ENCODE peak calls at places on chromosomes 13 and 19, in eight cellular contexts. One of them, this sample, is unnamed.

GRCh38 chr13:30905932-30906383 is at the start of gene MEDAG:
- DNase-seq in PC-9: no peak
- DNase-seq in adrenal gland: peak; percentile 48
- DNase-seq in Panc1: no peak
- DNase-seq in NT2/D1: no peak
- DNase-seq in colonic mucosa: peak; percentile 39
- DNase-seq in left ventricle myocardium inferior: peak; percentile 85
- DNase-seq in right atrium auricular region: peak; percentile 95
- DNase-seq in this sample: no peak

GRCh38 chr19:43880483-43880882 is 53.4 kb downstream of the ZNF283 start:
- DNase-seq in adrenal gland: no peak
- DNase-seq in PC-9: no peak
- DNase-seq in left ventricle myocardium inferior: no peak
- DNase-seq in Panc1: no peak
- DNase-seq in NT2/D1: no peak
- DNase-seq in right atrium auricular region: no peak
- DNase-seq in colonic mucosa: no peak
- DNase-seq in this sample: no peak

GRCh38 chr13:110183925-110184324 is 123.0 kb downstream of the COL4A1 start:
- DNase-seq in left ventricle myocardium inferior: no peak
- DNase-seq in NT2/D1: no peak
- DNase-seq in colonic mucosa: no peak
- DNase-seq in right atrium auricular region: no peak
- DNase-seq in PC-9: no peak
- DNase-seq in Panc1: no peak
- DNase-seq in adrenal gland: no peak
- DNase-seq in this sample: no peak

GRCh38 chr19:1066748-1067340 is at the start of gene ARHGAP45:
- DNase-seq in left ventricle myocardium inferior: no peak
- DNase-seq in PC-9: peak; percentile 36
- DNase-seq in Panc1: no peak
- DNase-seq in colonic mucosa: peak; percentile 54
- DNase-seq in right atrium auricular region: no peak
- DNase-seq in adrenal gland: no peak
- DNase-seq in NT2/D1: no peak
- DNase-seq in this sample: peak; percentile 83

GRCh38 chr19:11551603-11552235 is 7.3 kb downstream of the ELOF1 start:
- DNase-seq in right atrium auricular region: no peak
- DNase-seq in NT2/D1: no peak
- DNase-seq in PC-9: no peak
- DNase-seq in left ventricle myocardium inferior: no peak
- DNase-seq in adrenal gland: no peak
- DNase-seq in Panc1: no peak
- DNase-seq in colonic mucosa: no peak
- DNase-seq in this sample: no peak

GRCh38 chr13:46983881-46984280 is 87.0 kb upstream of the HTR2A start:
- DNase-seq in left ventricle myocardium inferior: no peak
- DNase-seq in colonic mucosa: no peak
- DNase-seq in PC-9: peak; percentile 4
- DNase-seq in right atrium auricular region: no peak
- DNase-seq in adrenal gland: no peak
- DNase-seq in Panc1: no peak
- DNase-seq in NT2/D1: no peak
- DNase-seq in this sample: no peak

GRCh38 chr13:113625965-113626661 is 31.9 kb downstream of the ATP4B start:
- DNase-seq in PC-9: no peak
- DNase-seq in Panc1: no peak
- DNase-seq in NT2/D1: no peak
- DNase-seq in adrenal gland: no peak
- DNase-seq in colonic mucosa: no peak
- DNase-seq in left ventricle myocardium inferior: peak; percentile 2
- DNase-seq in right atrium auricular region: no peak
- DNase-seq in this sample: no peak

GRCh38 chr19:9485140-9485539 is 13.3 kb downstream of the ZNF560 start:
- DNase-seq in Panc1: no peak
- DNase-seq in PC-9: no peak
- DNase-seq in NT2/D1: no peak
- DNase-seq in adrenal gland: no peak
- DNase-seq in right atrium auricular region: no peak
- DNase-seq in colonic mucosa: no peak
- DNase-seq in left ventricle myocardium inferior: no peak
- DNase-seq in this sample: no peak

GRCh38 chr13:111917901-111918300 is 149.0 kb upstream of the SOX1 start:
- DNase-seq in NT2/D1: no peak
- DNase-seq in PC-9: no peak
- DNase-seq in right atrium auricular region: no peak
- DNase-seq in adrenal gland: no peak
- DNase-seq in colonic mucosa: no peak
- DNase-seq in Panc1: no peak
- DNase-seq in left ventricle myocardium inferior: no peak
- DNase-seq in this sample: no peak

GRCh38 chr13:111919286-111919685 is 147.7 kb upstream of the SOX1 start:
- DNase-seq in colonic mucosa: no peak
- DNase-seq in PC-9: no peak
- DNase-seq in NT2/D1: no peak
- DNase-seq in right atrium auricular region: no peak
- DNase-seq in adrenal gland: no peak
- DNase-seq in Panc1: no peak
- DNase-seq in left ventricle myocardium inferior: no peak
- DNase-seq in this sample: no peak

GRCh38 chr13:111920932-111921705 is 145.8 kb upstream of the SOX1 start:
- DNase-seq in Panc1: no peak
- DNase-seq in colonic mucosa: no peak
- DNase-seq in PC-9: no peak
- DNase-seq in NT2/D1: no peak
- DNase-seq in left ventricle myocardium inferior: no peak
- DNase-seq in adrenal gland: no peak
- DNase-seq in right atrium auricular region: no peak
- DNase-seq in this sample: no peak

GRCh38 chr13:111920306-111920931 is 146.5 kb upstream of the SOX1 start:
- DNase-seq in adrenal gland: no peak
- DNase-seq in Panc1: no peak
- DNase-seq in NT2/D1: no peak
- DNase-seq in right atrium auricular region: no peak
- DNase-seq in colonic mucosa: no peak
- DNase-seq in PC-9: no peak
- DNase-seq in left ventricle myocardium inferior: no peak
- DNase-seq in this sample: no peak

GRCh38 chr13:111919826-111920225 is 147.1 kb upstream of the SOX1 start:
- DNase-seq in NT2/D1: no peak
- DNase-seq in Panc1: no peak
- DNase-seq in PC-9: no peak
- DNase-seq in left ventricle myocardium inferior: no peak
- DNase-seq in adrenal gland: no peak
- DNase-seq in right atrium auricular region: no peak
- DNase-seq in colonic mucosa: no peak
- DNase-seq in this sample: no peak
- H3K9me3 ChIP-seq in NT2/D1: no peaks in the 10 kb centered on the region
- H3K9me3 ChIP-seq in Panc1: no peaks in the 10 kb centered on the region
- H3K9me3 ChIP-seq in PC-9: no peaks in the 10 kb centered on the region
- H3K9me3 ChIP-seq in left ventricle myocardium inferior: no peaks in the 10 kb centered on the region
- H3K9me3 ChIP-seq in adrenal gland: no peaks in the 10 kb centered on the region
- H3K9me3 ChIP-seq in right atrium auricular region: no peaks in the 10 kb centered on the region
- H3K9me3 ChIP-seq in colonic mucosa: no peaks in the 10 kb centered on the region
- H3K9me3 ChIP-seq in this sample: no peaks in the 10 kb centered on the region

GRCh38 chr19:58274771-58275199 is 4.0 kb upstream of the ZNF8 start:
- DNase-seq in NT2/D1: no peak
- DNase-seq in PC-9: no peak
- DNase-seq in left ventricle myocardium inferior: no peak
- DNase-seq in colonic mucosa: peak; percentile 28
- DNase-seq in adrenal gland: no peak
- DNase-seq in Panc1: no peak
- DNase-seq in right atrium auricular region: no peak
- DNase-seq in this sample: no peak

GRCh38 chr19:58277748-58278147 is 1.0 kb upstream of the ZNF8 start:
- DNase-seq in adrenal gland: no peak
- DNase-seq in NT2/D1: no peak
- DNase-seq in left ventricle myocardium inferior: no peak
- DNase-seq in PC-9: no peak
- DNase-seq in Panc1: no peak
- DNase-seq in right atrium auricular region: no peak
- DNase-seq in colonic mucosa: peak; percentile 19
- DNase-seq in this sample: no peak

GRCh38 chr19:58277197-58277596 is 1.6 kb upstream of the ZNF8 start:
- DNase-seq in left ventricle myocardium inferior: no peak
- DNase-seq in right atrium auricular region: no peak
- DNase-seq in PC-9: no peak
- DNase-seq in NT2/D1: no peak
- DNase-seq in Panc1: no peak
- DNase-seq in colonic mucosa: no peak
- DNase-seq in adrenal gland: no peak
- DNase-seq in this sample: no peak

GRCh38 chr19:58278156-58279041 is at the start of gene ZNF8:
- DNase-seq in right atrium auricular region: peak; percentile 98
- DNase-seq in Panc1: peak; percentile 93
- DNase-seq in NT2/D1: peak; percentile 92
- DNase-seq in left ventricle myocardium inferior: peak; percentile 97
- DNase-seq in adrenal gland: peak; percentile 98
- DNase-seq in colonic mucosa: peak; percentile 99
- DNase-seq in PC-9: peak; percentile 97
- DNase-seq in this sample: peak; percentile 90

DNA sequence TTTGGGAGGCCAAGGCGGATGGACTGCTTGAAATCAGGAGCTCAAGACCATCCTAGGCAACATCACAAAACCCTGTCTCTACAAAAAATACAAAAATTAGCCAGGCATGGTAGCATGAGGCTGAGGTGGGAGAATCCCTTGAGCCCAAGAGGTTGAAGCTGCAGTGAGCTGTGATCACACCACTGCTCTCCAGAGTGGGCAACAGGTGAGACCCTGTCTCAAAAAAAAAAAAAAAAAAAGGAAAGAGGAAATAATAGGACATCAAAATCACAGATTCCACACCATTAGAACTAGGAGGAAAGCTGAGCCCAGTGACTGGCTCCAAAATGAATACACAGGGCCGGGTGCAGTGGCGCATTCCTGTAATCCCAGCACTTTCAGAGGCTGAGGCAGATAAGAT is 3.2 kb upstream of the ZNF8 start:
- DNase-seq in PC-9: no peak
- DNase-seq in colonic mucosa: no peak
- DNase-seq in left ventricle myocardium inferior: no peak
- DNase-seq in right atrium auricular region: no peak
- DNase-seq in Panc1: no peak
- DNase-seq in NT2/D1: no peak
- DNase-seq in adrenal gland: no peak
- DNase-seq in this sample: no peak
- H3K9me3 ChIP-seq in PC-9: no peaks in the 10 kb centered on the region
- H3K9me3 ChIP-seq in colonic mucosa: peaks cover 8% of the 10 kb centered on the region
- H3K9me3 ChIP-seq in left ventricle myocardium inferior: peaks cover 67% of the 10 kb centered on the region
- H3K9me3 ChIP-seq in right atrium auricular region: peaks cover 57% of the 10 kb centered on the region
- H3K9me3 ChIP-seq in Panc1: peaks cover 18% of the 10 kb centered on the region
- H3K9me3 ChIP-seq in NT2/D1: peaks cover 5% of the 10 kb centered on the region
- H3K9me3 ChIP-seq in adrenal gland: no peaks in the 10 kb centered on the region
- H3K9me3 ChIP-seq in this sample: peaks cover 7% of the 10 kb centered on the region

GRCh38 chr19:58428617-58429016 is 11.3 kb downstream of the ZNF132 start:
- DNase-seq in Panc1: no peak
- DNase-seq in adrenal gland: no peak
- DNase-seq in left ventricle myocardium inferior: no peak
- DNase-seq in right atrium auricular region: no peak
- DNase-seq in NT2/D1: no peak
- DNase-seq in colonic mucosa: no peak
- DNase-seq in PC-9: no peak
- DNase-seq in this sample: no peak

GRCh38 chr19:58434217-58434616 is 5.7 kb downstream of the ZNF132 start:
- DNase-seq in NT2/D1: no peak
- DNase-seq in adrenal gland: no peak
- DNase-seq in right atrium auricular region: no peak
- DNase-seq in left ventricle myocardium inferior: no peak
- DNase-seq in PC-9: no peak
- DNase-seq in Panc1: no peak
- DNase-seq in colonic mucosa: no peak
- DNase-seq in this sample: no peak

DNA sequence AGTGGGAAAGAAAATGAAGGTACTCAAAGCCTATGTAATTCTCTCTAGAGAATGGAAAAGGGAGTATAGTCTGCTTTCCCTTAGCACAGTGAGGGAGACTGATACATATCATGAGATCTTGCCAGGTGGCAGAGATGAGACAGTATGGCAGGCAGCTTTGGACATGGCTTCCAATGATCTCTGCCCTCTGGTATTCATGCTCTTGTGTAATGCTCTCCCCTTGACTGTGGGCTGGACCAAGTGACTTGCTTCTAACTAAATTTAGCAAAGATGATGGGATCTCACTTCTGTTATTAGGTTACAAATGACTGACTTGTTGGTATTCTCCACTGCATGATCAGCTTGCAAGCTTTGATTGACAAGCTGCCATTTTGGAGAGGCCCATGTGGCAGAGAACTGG is 10.2 kb downstream of the ZNF132 start:
- DNase-seq in right atrium auricular region: no peak
- DNase-seq in left ventricle myocardium inferior: no peak
- DNase-seq in Panc1: no peak
- DNase-seq in colonic mucosa: no peak
- DNase-seq in NT2/D1: no peak
- DNase-seq in PC-9: no peak
- DNase-seq in adrenal gland: no peak
- DNase-seq in this sample: no peak
- H3K9me3 ChIP-seq in right atrium auricular region: peaks cover 64% of the 10 kb centered on the region
- H3K9me3 ChIP-seq in left ventricle myocardium inferior: peaks cover 90% of the 10 kb centered on the region
- H3K9me3 ChIP-seq in Panc1: peaks cover 30% of the 10 kb centered on the region
- H3K9me3 ChIP-seq in colonic mucosa: peaks cover 20% of the 10 kb centered on the region
- H3K9me3 ChIP-seq in NT2/D1: peaks cover 55% of the 10 kb centered on the region
- H3K9me3 ChIP-seq in PC-9: peaks cover 10% of the 10 kb centered on the region
- H3K9me3 ChIP-seq in adrenal gland: peaks cover 18% of the 10 kb centered on the region
- H3K9me3 ChIP-seq in this sample: peaks cover 22% of the 10 kb centered on the region

GRCh38 chr19:51901860-51902259 is 3.0 kb downstream of the ZNF649 start:
- DNase-seq in adrenal gland: no peak
- DNase-seq in PC-9: no peak
- DNase-seq in NT2/D1: no peak
- DNase-seq in Panc1: no peak
- DNase-seq in right atrium auricular region: no peak
- DNase-seq in colonic mucosa: no peak
- DNase-seq in left ventricle myocardium inferior: no peak
- DNase-seq in this sample: no peak
- H3K9me3 ChIP-seq in adrenal gland: no peaks in the 10 kb centered on the region
- H3K9me3 ChIP-seq in PC-9: peaks cover 77% of the 10 kb centered on the region
- H3K9me3 ChIP-seq in NT2/D1: peaks cover 68% of the 10 kb centered on the region
- H3K9me3 ChIP-seq in Panc1: peaks cover 40% of the 10 kb centered on the region
- H3K9me3 ChIP-seq in right atrium auricular region: peaks cover 19% of the 10 kb centered on the region
- H3K9me3 ChIP-seq in colonic mucosa: no peaks in the 10 kb centered on the region
- H3K9me3 ChIP-seq in left ventricle myocardium inferior: peaks cover 36% of the 10 kb centered on the region
- H3K9me3 ChIP-seq in this sample: peaks cover 46% of the 10 kb centered on the region

GRCh38 chr19:21422244-21422643 is 25.3 kb downstream of the ZNF493 start:
- DNase-seq in Panc1: no peak
- DNase-seq in PC-9: no peak
- DNase-seq in right atrium auricular region: no peak
- DNase-seq in left ventricle myocardium inferior: no peak
- DNase-seq in adrenal gland: no peak
- DNase-seq in colonic mucosa: no peak
- DNase-seq in NT2/D1: no peak
- DNase-seq in this sample: no peak

GRCh38 chr19:21423057-21424041 is 26.4 kb downstream of the ZNF493 start:
- DNase-seq in NT2/D1: no peak
- DNase-seq in left ventricle myocardium inferior: no peak
- DNase-seq in adrenal gland: no peak
- DNase-seq in colonic mucosa: no peak
- DNase-seq in right atrium auricular region: no peak
- DNase-seq in Panc1: no peak
- DNase-seq in PC-9: no peak
- DNase-seq in this sample: no peak
- H3K9me3 ChIP-seq in NT2/D1: peaks cover 86% of the 10 kb centered on the region
- H3K9me3 ChIP-seq in left ventricle myocardium inferior: peaks cover 100% of the 10 kb centered on the region
- H3K9me3 ChIP-seq in adrenal gland: peaks cover 6% of the 10 kb centered on the region
- H3K9me3 ChIP-seq in colonic mucosa: peaks cover 13% of the 10 kb centered on the region
- H3K9me3 ChIP-seq in right atrium auricular region: peaks cover 91% of the 10 kb centered on the region
- H3K9me3 ChIP-seq in Panc1: peaks cover 28% of the 10 kb centered on the region
- H3K9me3 ChIP-seq in PC-9: peaks cover 75% of the 10 kb centered on the region
- H3K9me3 ChIP-seq in this sample: peaks cover 31% of the 10 kb centered on the region

This sample was measured in T-helper 17 cell.